ENCODE peak calls at places on chromosomes 13 and 19, in nine cellular contexts. Q is mammary epithelial cell; T is ascending aorta; F is CD4-positive, alpha-beta T cell; L is T-helper 17 cell; A is GM23248; J is PC-9; P is adipocyte; M is uterus. G is an unnamed sample.
A peak's percentile ranks its signal among the peaks of the same experiment; 100 is the strongest.

GRCh38 chr13:80873589-80873988 is 532.7 kb upstream of the SPRY2 start:
- DNase-seq in M (no peak), F (no peak), L (no peak), A (no peak), P (no peak), J (no peak), T (no peak), Q (peak; percentile 51), G (peak; percentile 7)

GRCh38 chr13:60727140-60727539 is 330.1 kb downstream of the TDRD3 start:
- DNase-seq in T (no peak), M (no peak), P (no peak), A (no peak), J (no peak), Q (no peak), L (no peak), F (no peak), G (no peak)

GRCh38 chr19:35266149-35266903 is 2.4 kb upstream of the USF2 start:
- DNase-seq in F (no peak), P (no peak), L (no peak), A (no peak), T (peak; percentile 60), J (no peak), M (peak; percentile 18), Q (no peak), G (no peak)

GRCh38 chr19:5983367-5983955 is 5.5 kb upstream of the RANBP3 start:
- DNase-seq in F (no peak), A (peak; percentile 65), L (no peak), Q (no peak), M (no peak), J (no peak), T (no peak), P (no peak), G (no peak)

GRCh38 chr13:102394158-102395053 is 7.4 kb downstream of the FGF14 start:
- DNase-seq in Q (peak; percentile 48), M (peak; percentile 95), T (peak; percentile 95), L (peak; percentile 86), J (no peak), F (peak; percentile 93), A (peak; percentile 82), P (peak; percentile 73), G (no peak)

GRCh38 chr19:13962738-13963602 is 10.7 kb downstream of the DCAF15 start:
- DNase-seq in Q (no peak), L (no peak), T (no peak), J (no peak), M (peak; percentile 76), A (no peak), P (peak; percentile 17), F (no peak), G (no peak)

GRCh38 chr13:97205971-97206370 is 16.2 kb upstream of the MBNL2 start:
- DNase-seq in T (no peak), P (peak; percentile 65), Q (peak; percentile 32), J (no peak), L (no peak), M (no peak), F (no peak), A (peak; percentile 41), G (peak; percentile 70)

GRCh38 chr13:112071011-112071901 is 4.3 kb downstream of the SOX1 start:
- DNase-seq in Q (no peak), L (no peak), J (no peak), F (no peak), T (no peak), P (no peak), A (no peak), M (no peak), G (no peak)

GRCh38 chr13:67228909-67229308 is 1.2 kb downstream of the PCDH9 start:
- DNase-seq in L (no peak), M (no peak), Q (no peak), F (no peak), T (no peak), A (peak; percentile 5), P (peak; percentile 50), J (no peak), G (no peak)

GRCh38 chr19:48064509-48064908 is 20.6 kb upstream of the CABP5 start:
- DNase-seq in J (no peak), L (no peak), A (no peak), M (no peak), F (no peak), Q (no peak), T (no peak), P (no peak), G (no peak)

GRCh38 chr13:31050486-31051400 is 111.0 kb downstream of the HSPH1 start:
- DNase-seq in F (no peak), Q (no peak), A (peak; percentile 51), P (peak; percentile 15), L (no peak), J (no peak), M (no peak), T (peak; percentile 37), G (peak; percentile 18)

GRCh38 chr19:50203281-50204080 is at the start of gene MYH14:
- DNase-seq in J (peak; percentile 98), P (peak; percentile 3), F (peak; percentile 3), L (no peak), T (peak; percentile 93), A (peak; percentile 63), Q (no peak), M (peak; percentile 30), G (peak; percentile 99)

GRCh38 chr13:113732176-113732960 is 26.7 kb upstream of the TMEM255B start:
- DNase-seq in F (no peak), L (no peak), Q (no peak), T (no peak), A (no peak), M (no peak), J (no peak), P (no peak), G (no peak)
- H3K9me3 ChIP-seq in F (no peaks in the 10 kb centered on the region), L (no peaks in the 10 kb centered on the region), Q (peaks cover 3% of the 10 kb centered on the region), T (no peaks in the 10 kb centered on the region), A (no peaks in the 10 kb centered on the region), M (no peaks in the 10 kb centered on the region), J (peaks cover 7% of the 10 kb centered on the region), P (no peaks in the 10 kb centered on the region), G (no peaks in the 10 kb centered on the region)

DNA sequence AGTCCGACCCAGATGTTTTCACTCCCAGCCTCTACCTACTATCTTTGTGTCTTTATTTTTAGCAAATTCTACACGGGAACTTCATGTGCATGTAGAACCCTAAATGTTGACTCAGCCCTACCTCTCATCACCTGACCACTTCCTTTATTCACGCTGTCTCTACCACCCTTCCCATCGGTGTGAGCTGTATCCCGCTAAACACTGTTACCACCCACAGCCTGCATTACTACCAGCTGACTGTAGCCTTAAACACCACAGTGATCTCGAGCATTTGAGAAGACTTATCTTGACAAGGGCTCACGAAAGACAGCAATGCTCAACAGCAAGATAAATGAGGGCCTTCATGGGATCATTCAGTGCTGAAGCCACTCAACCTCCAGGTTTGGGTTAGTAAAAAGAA is 15.1 kb downstream of the NCR1 start:
- DNase-seq in Q (no peak), T (no peak), M (no peak), P (no peak), J (no peak), F (no peak), A (no peak), L (no peak), G (no peak)
- H3K9me3 ChIP-seq in Q (peaks cover 20% of the 10 kb centered on the region), T (no peaks in the 10 kb centered on the region), M (no peaks in the 10 kb centered on the region), P (peaks cover 3% of the 10 kb centered on the region), J (no peaks in the 10 kb centered on the region), F (no peaks in the 10 kb centered on the region), A (no peaks in the 10 kb centered on the region), L (no peaks in the 10 kb centered on the region), G (no peaks in the 10 kb centered on the region)

GRCh38 chr19:44131955-44132354 is 9.4 kb upstream of the ZNF234 start:
- DNase-seq in L (no peak), F (no peak), Q (no peak), T (no peak), J (no peak), M (no peak), A (no peak), P (no peak), G (no peak)
- H3K9me3 ChIP-seq in L (peaks cover 35% of the 10 kb centered on the region), F (peaks cover 68% of the 10 kb centered on the region), Q (peaks cover 14% of the 10 kb centered on the region), T (peaks cover 94% of the 10 kb centered on the region), J (peaks cover 56% of the 10 kb centered on the region), M (peaks cover 60% of the 10 kb centered on the region), A (no peaks in the 10 kb centered on the region), P (peaks cover 24% of the 10 kb centered on the region), G (no peaks in the 10 kb centered on the region)

GRCh38 chr19:51919606-51920005 is 7.7 kb upstream of the ZNF613 start:
- DNase-seq in P (no peak), J (no peak), T (no peak), M (no peak), Q (no peak), L (no peak), F (no peak), A (no peak), G (no peak)

GRCh38 chr19:51921949-51922348 is 5.3 kb upstream of the ZNF613 start:
- DNase-seq in P (no peak), A (no peak), Q (no peak), L (no peak), M (no peak), J (no peak), T (no peak), F (no peak), G (no peak)

GRCh38 chr19:51915324-51915867 is 10.6 kb upstream of the ZNF649 start:
- DNase-seq in F (no peak), Q (no peak), A (no peak), P (no peak), L (no peak), M (no peak), T (no peak), J (no peak), G (no peak)

DNA sequence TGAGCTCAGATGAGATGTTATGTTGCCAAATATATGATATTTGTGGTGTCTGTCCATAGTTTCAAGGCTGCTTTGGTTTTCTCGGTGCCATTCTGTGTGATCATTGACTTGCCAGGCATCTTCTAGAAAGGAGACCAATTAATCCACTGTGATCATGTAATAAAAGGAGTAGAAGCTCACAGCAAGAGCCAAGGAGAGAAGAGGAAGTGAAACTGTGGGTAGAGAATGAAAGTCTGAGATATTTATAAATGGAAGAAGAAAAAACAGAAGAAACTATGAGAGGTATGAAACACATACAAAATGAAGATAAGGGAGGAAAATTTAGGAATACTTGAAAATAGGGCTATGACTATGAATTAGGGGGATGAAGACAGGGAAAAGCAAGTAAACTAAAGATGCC is 11.1 kb upstream of the ZNF613 start:
- DNase-seq in L (no peak), P (no peak), M (no peak), T (no peak), F (no peak), A (no peak), J (no peak), Q (no peak), G (no peak)
- H3K9me3 ChIP-seq in L (peaks cover 34% of the 10 kb centered on the region), P (peaks cover 91% of the 10 kb centered on the region), M (peaks cover 9% of the 10 kb centered on the region), T (peaks cover 65% of the 10 kb centered on the region), F (peaks cover 84% of the 10 kb centered on the region), A (no peaks in the 10 kb centered on the region), J (peaks cover 69% of the 10 kb centered on the region), Q (peaks cover 64% of the 10 kb centered on the region), G (peaks cover 75% of the 10 kb centered on the region)

DNA sequence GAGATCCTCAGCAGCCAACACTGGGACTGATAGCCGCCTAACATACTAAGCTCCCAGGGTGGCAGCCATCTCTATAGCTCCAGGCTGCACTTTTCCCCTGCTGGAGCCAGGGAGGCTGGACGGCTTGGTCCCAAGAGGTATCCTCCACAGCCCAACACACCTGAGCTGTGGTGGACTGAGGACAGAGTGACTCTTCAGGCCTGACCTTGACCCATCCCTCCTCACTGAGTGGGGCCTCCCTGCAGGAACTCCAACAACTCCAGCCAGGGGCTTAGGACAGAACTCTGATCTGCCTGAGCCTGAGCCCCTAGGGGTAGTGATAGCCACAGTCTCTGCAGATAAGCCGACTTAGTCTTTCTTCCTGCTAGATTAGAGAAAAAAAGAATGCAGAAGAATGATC is 958.1 kb upstream of the PRR20A start:
- DNase-seq in P (no peak), A (no peak), J (no peak), Q (no peak), M (no peak), T (no peak), L (no peak), F (no peak), G (no peak)
- H3K9me3 ChIP-seq in P (peaks cover 8% of the 10 kb centered on the region), A (no peaks in the 10 kb centered on the region), J (no peaks in the 10 kb centered on the region), Q (peaks cover 19% of the 10 kb centered on the region), M (no peaks in the 10 kb centered on the region), T (no peaks in the 10 kb centered on the region), L (no peaks in the 10 kb centered on the region), F (no peaks in the 10 kb centered on the region), G (no peaks in the 10 kb centered on the region)